ENCODE peak calls at places on chromosome 7, in four cellular contexts. X is A549; E is WTC11; K is CD8-positive, alpha-beta T cell. D is an unnamed sample.

GRCh38 chr7:89335490-89335889 is 540.0 kb upstream of the TEX47 start:
- DNase-seq in E (no peak), X (no peak), K (no peak), D (no peak)

GRCh38 chr7:114508096-114508495 is 93.5 kb downstream of the FOXP2 start:
- DNase-seq in K (no peak), X (no peak), E (no peak), D (no peak)

GRCh38 chr7:47392241-47392759 is 189.6 kb downstream of the TNS3 start:
- DNase-seq in K (no peak), X (no peak), E (no peak), D (no peak)

GRCh38 chr7:92740713-92741126 is 95.7 kb downstream of the CDK6 start:
- DNase-seq in K (no peak), X (no peak), E (no peak), D (no peak)

GRCh38 chr7:26854932-26855331 is 9.5 kb downstream of the SKAP2 start:
- DNase-seq in K (no peak), X (no peak), E (no peak), D (no peak)

GRCh38 chr7:106570948-106571418 is 90.0 kb downstream of the CCDC71L start:
- DNase-seq in K (no peak), E (no peak), X (no peak), D (no peak)

GRCh38 chr7:6394114-6394513 is 53.6 kb downstream of the DAGLB start:
- DNase-seq in E (no peak), K (no peak), X (no peak), D (no peak)

GRCh38 chr7:41809487-41810257 is 106.8 kb upstream of the INHBA start:
- DNase-seq in E (no peak), X (no peak), K (no peak), D (no peak)

GRCh38 chr7:34084651-34085050 is 179.3 kb downstream of the BMPER start:
- DNase-seq in X (no peak), K (no peak), E (no peak), D (no peak)

GRCh38 chr7:87359366-87359765 is 13.9 kb downstream of the CROT start:
- DNase-seq in X (no peak), K (no peak), E (no peak), D (no peak)

GRCh38 chr7:139169816-139170215 is 60.3 kb upstream of the ZC3HAV1 start:
- DNase-seq in X (no peak), E (no peak), K (no peak), D (no peak)

DNA sequence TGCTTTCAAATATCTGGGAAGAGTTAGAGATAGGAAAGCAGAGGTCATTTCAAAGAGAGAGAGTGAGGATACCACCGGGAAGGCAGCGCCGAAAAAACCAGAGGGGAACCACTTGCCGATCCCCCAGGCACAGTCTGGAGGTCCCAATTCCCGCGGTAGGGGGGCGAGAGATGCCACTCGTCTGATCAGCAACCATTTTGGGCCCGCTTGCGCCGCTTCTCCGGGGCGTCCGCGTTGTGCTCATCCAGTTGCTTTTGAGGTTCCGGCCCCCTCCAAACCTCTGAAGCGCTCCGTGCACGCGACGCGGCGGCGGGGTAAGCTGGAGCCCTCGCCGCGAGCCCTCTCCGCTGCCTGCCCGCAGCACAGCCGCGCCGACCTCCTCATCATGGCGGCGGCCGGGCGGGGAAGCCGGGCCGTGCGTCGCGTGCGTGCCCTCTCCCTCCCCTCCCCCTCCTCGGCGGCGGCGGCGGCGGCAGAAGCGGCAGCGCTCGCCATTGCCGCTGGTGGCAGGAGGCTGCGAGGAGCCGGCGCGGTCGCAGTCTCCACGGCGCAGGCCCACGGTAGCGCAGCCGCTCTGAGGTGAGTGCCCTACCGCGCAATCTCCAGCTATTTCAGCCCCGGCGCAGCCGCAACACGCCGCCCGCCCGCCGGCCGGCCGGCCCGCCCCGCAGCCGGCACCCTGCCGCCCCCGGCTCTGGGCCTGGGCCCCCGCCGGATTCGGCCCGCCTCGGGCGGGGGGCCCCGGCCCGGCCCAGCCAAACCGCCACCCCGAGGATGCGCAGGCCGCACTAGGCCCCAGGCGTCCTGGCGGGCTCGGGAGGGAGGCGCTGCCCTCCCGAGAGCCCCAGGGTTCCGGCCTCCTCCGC is at the start of gene NRF1:
- DNase-seq in X (peak), E (peak), K (peak), D (peak)
- TF ChIP-seq CTCF in X (no peak), E (no peak), K (no peak), D (no peak)

GRCh38 chr7:133742709-133743538 is 384.2 kb upstream of the LRGUK start:
- DNase-seq in X (no peak), K (no peak), E (no peak), D (no peak)
- TF ChIP-seq CTCF in X (peak), K (no peak), E (no peak), D (no peak)

DNA sequence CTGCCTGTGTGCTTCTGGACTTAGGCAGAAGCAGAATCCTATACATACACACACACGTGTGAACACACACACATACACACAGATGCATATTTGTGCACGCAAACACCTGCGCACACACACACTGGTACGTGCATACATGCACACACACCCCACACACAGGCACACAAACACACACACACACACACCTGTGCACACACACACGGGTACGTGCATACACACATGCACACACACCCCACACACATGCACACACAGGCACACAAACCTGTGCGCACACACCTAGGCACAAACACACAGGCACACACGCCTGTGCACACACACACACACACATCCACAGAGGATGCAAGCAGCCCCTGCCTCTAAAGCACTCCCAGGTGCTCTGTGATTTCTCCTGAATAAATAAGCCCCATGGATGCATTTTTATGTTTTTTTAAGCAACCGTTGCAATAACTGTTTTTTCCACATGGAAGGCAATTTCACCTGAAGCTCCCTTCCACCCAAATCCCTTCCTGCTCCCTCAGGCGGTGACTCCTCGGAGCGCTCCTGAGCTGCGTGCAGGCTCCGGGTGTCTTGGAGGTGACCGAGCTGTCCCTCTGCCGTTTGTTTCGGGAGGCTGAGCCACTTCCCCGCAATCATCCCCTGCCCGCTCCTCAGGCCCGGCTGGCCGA is 41.5 kb upstream of the PDGFA start:
- DNase-seq in E (no peak), K (no peak), X (no peak), D (no peak)
- TF ChIP-seq CTCF in E (no peak), K (no peak), X (no peak), D (no peak)

DNA sequence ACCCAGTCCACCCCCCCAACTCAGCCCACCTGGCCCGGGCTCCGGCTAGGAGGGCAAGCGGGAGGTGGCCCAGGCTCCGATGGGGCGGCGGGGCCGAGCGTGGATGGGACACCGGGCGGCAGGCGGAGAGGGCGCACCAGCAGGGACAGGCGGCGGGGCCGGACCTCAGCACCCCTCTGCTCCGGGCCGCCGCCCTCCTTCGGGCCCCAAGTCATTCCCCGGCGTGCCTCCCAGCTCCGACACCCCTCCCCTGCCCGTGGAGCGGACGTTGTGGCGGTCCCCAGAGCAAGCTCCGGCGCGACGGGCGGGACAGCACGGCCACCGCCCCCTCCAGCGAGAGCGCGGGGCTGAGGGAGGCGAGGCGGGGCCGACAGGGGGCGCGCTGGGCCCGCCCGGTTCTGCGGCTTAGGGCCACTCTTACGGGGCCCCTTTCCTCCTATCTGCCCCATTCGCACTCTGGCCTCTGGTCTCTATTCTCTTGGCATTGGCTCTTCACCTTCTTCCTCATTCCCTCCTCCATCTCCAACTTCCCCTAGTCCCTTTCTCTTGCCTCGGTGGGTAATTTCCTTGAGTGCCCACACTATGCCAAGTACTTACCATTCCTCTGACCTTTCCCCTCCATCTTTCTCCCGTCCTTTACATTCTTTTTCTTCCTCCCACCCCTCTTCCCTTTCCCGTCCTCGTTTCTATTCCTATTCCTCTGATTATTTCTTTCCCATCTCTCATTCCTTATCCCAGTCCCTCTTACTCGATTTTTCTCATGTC is 710 bp upstream of the GBX1 start:
- DNase-seq in K (peak), E (peak), X (peak), D (peak)
- TF ChIP-seq CTCF in K (peak), E (peak), X (peak), D (peak)

GRCh38 chr7:2607913-2608899 is 23.6 kb upstream of the TTYH3 start:
- DNase-seq in K (no peak), X (no peak), E (no peak), D (no peak)

GRCh38 chr7:2610466-2610865 is 21.3 kb upstream of the TTYH3 start:
- DNase-seq in E (no peak), X (no peak), K (no peak), D (no peak)

GRCh38 chr7:2610898-2611297 is 20.9 kb upstream of the TTYH3 start:
- DNase-seq in E (no peak), X (no peak), K (no peak), D (no peak)

GRCh38 chr7:2607122-2607912 is 24.5 kb upstream of the TTYH3 start:
- DNase-seq in K (no peak), X (no peak), E (no peak), D (no peak)

DNA sequence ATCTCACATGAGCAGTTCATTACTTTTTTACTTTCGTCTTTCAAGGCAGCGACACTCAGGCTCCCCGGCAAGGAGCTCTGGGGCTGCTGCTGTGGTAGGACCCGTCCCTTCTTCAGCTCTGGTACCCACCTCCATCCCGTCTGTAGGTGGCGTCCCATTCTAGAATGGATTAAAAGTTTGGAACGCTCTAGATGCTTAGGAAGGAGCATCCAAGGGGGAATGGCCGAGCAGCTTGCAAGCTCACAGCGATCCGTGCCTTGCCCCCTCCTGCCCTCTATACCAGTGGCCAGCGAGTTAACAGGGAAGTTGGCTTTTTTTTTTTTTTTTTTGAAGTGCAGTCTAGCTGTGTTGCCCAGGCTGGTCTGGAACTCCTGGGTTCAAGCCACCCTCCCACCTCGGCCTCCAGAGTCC is 22.8 kb upstream of the TTYH3 start:
- DNase-seq in K (no peak), E (peak), X (peak), D (no peak)
- TF ChIP-seq CTCF in K (peak), E (no peak), X (peak), D (peak)

D was measured in natural killer cell.